ENCODE peak calls at places on chromosomes 3 and 15, in ten cellular contexts. Q is DMS153; V is ovary; X is nephron progenitor cell; J is vagina; S is naive thymus-derived CD8-positive, alpha-beta T cell; O is activated T-cell treated with anti-CD3 and anti-CD28 coated beads for 1 hour; W is GDM1; U is NCI-H1092 treated with DMSO at 0.1 percent for 48 hours; N is cerebellar cortex. I is an unnamed sample.

GRCh38 chr3:47362704-47363103 is 18.1 kb upstream of the PTPN23 start:
- DNase-seq in U (no peak), O (no peak), V (no peak), W (no peak), Q (no peak), J (no peak), S (peak), N (no peak), X (no peak), I (no peak)

GRCh38 chr15:57640935-57641682 is 49.4 kb downstream of the MYZAP start:
- DNase-seq in W (no peak), O (no peak), J (no peak), Q (no peak), N (peak), U (peak), X (peak), S (no peak), V (no peak), I (peak)

GRCh38 chr3:100006570-100007271 is 107.6 kb downstream of the FILIP1L start:
- DNase-seq in X (no peak), W (no peak), O (no peak), S (no peak), Q (no peak), U (no peak), N (no peak), V (no peak), J (no peak), I (no peak)

GRCh38 chr3:136750922-136751258 is 1.3 kb downstream of the STAG1 start:
- DNase-seq in X (no peak), N (peak), J (no peak), W (no peak), V (no peak), O (no peak), S (no peak), U (no peak), Q (no peak), I (peak)

GRCh38 chr3:101495552-101495951 is 17.5 kb downstream of the SENP7 start:
- DNase-seq in W (no peak), J (no peak), O (no peak), U (no peak), N (peak), X (no peak), V (no peak), S (no peak), Q (no peak), I (no peak)

GRCh38 chr3:48047841-48048456 is 31.7 kb upstream of the MAP4 start:
- DNase-seq in N (no peak), Q (no peak), W (no peak), O (no peak), S (no peak), V (no peak), U (no peak), J (no peak), X (no peak), I (no peak)

GRCh38 chr15:58666957-58667356 is 82.5 kb downstream of the ADAM10 start:
- DNase-seq in V (no peak), X (no peak), J (no peak), N (no peak), S (no peak), Q (no peak), O (no peak), U (no peak), W (no peak), I (no peak)

GRCh38 chr15:74307827-74308642 is 59.4 kb downstream of the CYP11A1 start:
- DNase-seq in S (peak), O (no peak), N (peak), V (peak), Q (no peak), X (peak), U (peak), W (peak), J (no peak), I (peak)

GRCh38 chr3:124903896-124904879 is 17.0 kb upstream of the ITGB5 start:
- DNase-seq in X (no peak), Q (no peak), J (no peak), W (no peak), O (no peak), V (no peak), U (no peak), N (no peak), S (no peak), I (no peak)

GRCh38 chr15:22884344-22884743 is 45.9 kb downstream of the NIPA2 start:
- DNase-seq in S (no peak), N (peak), Q (no peak), X (no peak), W (no peak), J (no peak), O (no peak), V (no peak), U (no peak), I (no peak)

GRCh38 chr3:51378726-51379125 is 6.4 kb upstream of the MANF start:
- DNase-seq in S (no peak), X (no peak), Q (no peak), J (no peak), O (no peak), N (no peak), W (no peak), V (peak), U (no peak), I (no peak)

I was measured in AG09309.